ENCODE peak calls at places on chromosome 19, in seven cellular contexts. One of them, this sample, is unnamed.

GRCh38 chr19:48568345-48568886 is 16.4 kb downstream of the SULT2B1 start:
- DNase-seq in neuronal stem cell: no peak
- DNase-seq in trophoblast cell: peak; percentile 78
- DNase-seq in IMR-90: peak; percentile 88
- DNase-seq in H1: no peak
- DNase-seq in mesendoderm: peak; percentile 88
- DNase-seq in mesenchymal stem cell: peak; percentile 93
- DNase-seq in this sample: peak; percentile 76

GRCh38 chr19:10372698-10373097 is 7.7 kb downstream of the TYK2 start:
- DNase-seq in trophoblast cell: no peak
- DNase-seq in mesendoderm: no peak
- DNase-seq in mesenchymal stem cell: no peak
- DNase-seq in neuronal stem cell: no peak
- DNase-seq in IMR-90: no peak
- DNase-seq in H1: no peak
- DNase-seq in this sample: no peak

GRCh38 chr19:56367829-56368711 is 25.3 kb downstream of the ZNF582 start:
- DNase-seq in neuronal stem cell: peak; percentile 91
- DNase-seq in H1: peak; percentile 93
- DNase-seq in mesendoderm: peak; percentile 99
- DNase-seq in mesenchymal stem cell: peak; percentile 97
- DNase-seq in trophoblast cell: peak; percentile 95
- DNase-seq in IMR-90: peak; percentile 89
- DNase-seq in this sample: peak; percentile 90

GRCh38 chr19:3065675-3066357 is 3.5 kb upstream of the TLE5 start:
- DNase-seq in H1: no peak
- DNase-seq in IMR-90: no peak
- DNase-seq in trophoblast cell: no peak
- DNase-seq in mesenchymal stem cell: no peak
- DNase-seq in mesendoderm: no peak
- DNase-seq in neuronal stem cell: no peak
- DNase-seq in this sample: no peak

GRCh38 chr19:34345934-34346333 is 19.1 kb upstream of the GPI start:
- DNase-seq in mesenchymal stem cell: peak; percentile 74
- DNase-seq in IMR-90: peak; percentile 63
- DNase-seq in neuronal stem cell: no peak
- DNase-seq in trophoblast cell: peak; percentile 94
- DNase-seq in mesendoderm: peak; percentile 89
- DNase-seq in H1: peak; percentile 65
- DNase-seq in this sample: peak; percentile 85

GRCh38 chr19:33812388-33813330 is 16.0 kb downstream of the KCTD15 start:
- DNase-seq in mesenchymal stem cell: no peak
- DNase-seq in trophoblast cell: no peak
- DNase-seq in neuronal stem cell: no peak
- DNase-seq in mesendoderm: no peak
- DNase-seq in IMR-90: no peak
- DNase-seq in H1: no peak
- DNase-seq in this sample: no peak

GRCh38 chr19:16078311-16078758 is 2.0 kb downstream of the TPM4 start:
- DNase-seq in IMR-90: peak; percentile 69
- DNase-seq in mesendoderm: peak; percentile 74
- DNase-seq in mesenchymal stem cell: no peak
- DNase-seq in trophoblast cell: peak; percentile 50
- DNase-seq in H1: no peak
- DNase-seq in neuronal stem cell: peak; percentile 15
- DNase-seq in this sample: no peak

GRCh38 chr19:41297628-41298326 is 12.2 kb upstream of the CCDC97 start:
- DNase-seq in H1: no peak
- DNase-seq in mesendoderm: no peak
- DNase-seq in trophoblast cell: peak; percentile 79
- DNase-seq in neuronal stem cell: no peak
- DNase-seq in IMR-90: no peak
- DNase-seq in mesenchymal stem cell: no peak
- DNase-seq in this sample: no peak

GRCh38 chr19:3019211-3019854 is 9.7 kb downstream of the TLE2 start:
- DNase-seq in mesenchymal stem cell: no peak
- DNase-seq in H1: no peak
- DNase-seq in trophoblast cell: no peak
- DNase-seq in mesendoderm: no peak
- DNase-seq in neuronal stem cell: no peak
- DNase-seq in IMR-90: no peak
- DNase-seq in this sample: no peak

GRCh38 chr19:39110263-39110967 is 15.2 kb upstream of the PAK4 start:
- DNase-seq in neuronal stem cell: peak; percentile 48
- DNase-seq in IMR-90: no peak
- DNase-seq in H1: no peak
- DNase-seq in trophoblast cell: peak; percentile 69
- DNase-seq in mesenchymal stem cell: peak; percentile 41
- DNase-seq in mesendoderm: peak; percentile 49
- DNase-seq in this sample: peak; percentile 55

GRCh38 chr19:14118165-14119051 is 846 bp upstream of the PRKACA start:
- DNase-seq in neuronal stem cell: peak; percentile 81
- DNase-seq in trophoblast cell: peak; percentile 47
- DNase-seq in IMR-90: peak; percentile 75
- DNase-seq in H1: no peak
- DNase-seq in mesenchymal stem cell: peak; percentile 88
- DNase-seq in mesendoderm: peak; percentile 28
- DNase-seq in this sample: no peak

GRCh38 chr19:33064778-33065550 is at the start of gene RHPN2:
- DNase-seq in mesenchymal stem cell: peak; percentile 78
- DNase-seq in neuronal stem cell: peak; percentile 69
- DNase-seq in trophoblast cell: peak; percentile 78
- DNase-seq in H1: no peak
- DNase-seq in mesendoderm: peak; percentile 74
- DNase-seq in IMR-90: peak; percentile 45
- DNase-seq in this sample: peak; percentile 81

GRCh38 chr19:8390617-8390981 is 439 bp downstream of the RAB11B start:
- DNase-seq in mesenchymal stem cell: peak; percentile 91
- DNase-seq in mesendoderm: peak; percentile 93
- DNase-seq in H1: peak; percentile 91
- DNase-seq in IMR-90: peak; percentile 89
- DNase-seq in trophoblast cell: peak; percentile 95
- DNase-seq in neuronal stem cell: peak; percentile 93
- DNase-seq in this sample: peak; percentile 95

GRCh38 chr19:40555978-40556689 is 20.5 kb upstream of the SHKBP1 start:
- DNase-seq in neuronal stem cell: no peak
- DNase-seq in trophoblast cell: no peak
- DNase-seq in IMR-90: no peak
- DNase-seq in mesendoderm: no peak
- DNase-seq in mesenchymal stem cell: no peak
- DNase-seq in H1: no peak
- DNase-seq in this sample: no peak

GRCh38 chr19:34228347-34228746 is 26.0 kb upstream of the GARRE1 start:
- DNase-seq in IMR-90: peak; percentile 45
- DNase-seq in neuronal stem cell: no peak
- DNase-seq in mesenchymal stem cell: no peak
- DNase-seq in H1: no peak
- DNase-seq in mesendoderm: no peak
- DNase-seq in trophoblast cell: no peak
- DNase-seq in this sample: no peak

GRCh38 chr19:7242601-7243258 is 51.5 kb downstream of the INSR start:
- DNase-seq in trophoblast cell: peak; percentile 75
- DNase-seq in H1: no peak
- DNase-seq in neuronal stem cell: no peak
- DNase-seq in mesendoderm: no peak
- DNase-seq in IMR-90: peak; percentile 64
- DNase-seq in mesenchymal stem cell: peak; percentile 45
- DNase-seq in this sample: no peak

GRCh38 chr19:1739960-1740629 is 13.2 kb upstream of the ONECUT3 start:
- DNase-seq in IMR-90: no peak
- DNase-seq in H1: no peak
- DNase-seq in trophoblast cell: no peak
- DNase-seq in neuronal stem cell: no peak
- DNase-seq in mesenchymal stem cell: no peak
- DNase-seq in mesendoderm: no peak
- DNase-seq in this sample: no peak
- H3K27ac ChIP-seq in IMR-90: no peak overlapping the region
- H3K27ac ChIP-seq in H1: no peak overlapping the region
- H3K27ac ChIP-seq in trophoblast cell: no peak overlapping the region
- H3K27ac ChIP-seq in neuronal stem cell: no peak overlapping the region
- H3K27ac ChIP-seq in mesenchymal stem cell: no peak overlapping the region
- H3K27ac ChIP-seq in mesendoderm: no peak overlapping the region
- H3K27ac ChIP-seq in this sample: no peak overlapping the region

GRCh38 chr19:45693168-45693788 is 812 bp downstream of the QPCTL start:
- DNase-seq in neuronal stem cell: no peak
- DNase-seq in mesendoderm: peak; percentile 85
- DNase-seq in mesenchymal stem cell: peak; percentile 85
- DNase-seq in IMR-90: peak; percentile 57
- DNase-seq in H1: no peak
- DNase-seq in trophoblast cell: peak; percentile 86
- DNase-seq in this sample: peak; percentile 83
- H2AK5ac ChIP-seq in neuronal stem cell: no peak overlapping the region
- H2AK5ac ChIP-seq in mesendoderm: no peak overlapping the region
- H2AK5ac ChIP-seq in mesenchymal stem cell: no peak overlapping the region
- H2AK5ac ChIP-seq in IMR-90: no peak overlapping the region
- H2AK5ac ChIP-seq in H1: no peak overlapping the region
- H2AK5ac ChIP-seq in trophoblast cell: no peak overlapping the region
- H2AK5ac ChIP-seq in this sample: no peak overlapping the region

GRCh38 chr19:4638330-4638729 is 986 bp upstream of the TNFAIP8L1 start:
- DNase-seq in IMR-90: no peak
- DNase-seq in trophoblast cell: no peak
- DNase-seq in H1: no peak
- DNase-seq in mesendoderm: no peak
- DNase-seq in neuronal stem cell: no peak
- DNase-seq in mesenchymal stem cell: no peak
- DNase-seq in this sample: no peak

GRCh38 chr19:4638828-4639530 is at the start of gene TNFAIP8L1:
- DNase-seq in mesenchymal stem cell: peak; percentile 96
- DNase-seq in neuronal stem cell: peak; percentile 95
- DNase-seq in H1: peak; percentile 81
- DNase-seq in mesendoderm: peak; percentile 98
- DNase-seq in IMR-90: peak; percentile 92
- DNase-seq in trophoblast cell: peak; percentile 98
- DNase-seq in this sample: peak; percentile 96

GRCh38 chr19:4641132-4641531 is 1.8 kb downstream of the TNFAIP8L1 start:
- DNase-seq in IMR-90: no peak
- DNase-seq in mesendoderm: no peak
- DNase-seq in neuronal stem cell: no peak
- DNase-seq in H1: no peak
- DNase-seq in trophoblast cell: peak; percentile 76
- DNase-seq in mesenchymal stem cell: no peak
- DNase-seq in this sample: no peak

GRCh38 chr19:4639531-4640246 is 373 bp downstream of the TNFAIP8L1 start:
- DNase-seq in neuronal stem cell: no peak
- DNase-seq in mesendoderm: no peak
- DNase-seq in mesenchymal stem cell: no peak
- DNase-seq in IMR-90: no peak
- DNase-seq in trophoblast cell: peak; percentile 23
- DNase-seq in H1: no peak
- DNase-seq in this sample: no peak

DNA sequence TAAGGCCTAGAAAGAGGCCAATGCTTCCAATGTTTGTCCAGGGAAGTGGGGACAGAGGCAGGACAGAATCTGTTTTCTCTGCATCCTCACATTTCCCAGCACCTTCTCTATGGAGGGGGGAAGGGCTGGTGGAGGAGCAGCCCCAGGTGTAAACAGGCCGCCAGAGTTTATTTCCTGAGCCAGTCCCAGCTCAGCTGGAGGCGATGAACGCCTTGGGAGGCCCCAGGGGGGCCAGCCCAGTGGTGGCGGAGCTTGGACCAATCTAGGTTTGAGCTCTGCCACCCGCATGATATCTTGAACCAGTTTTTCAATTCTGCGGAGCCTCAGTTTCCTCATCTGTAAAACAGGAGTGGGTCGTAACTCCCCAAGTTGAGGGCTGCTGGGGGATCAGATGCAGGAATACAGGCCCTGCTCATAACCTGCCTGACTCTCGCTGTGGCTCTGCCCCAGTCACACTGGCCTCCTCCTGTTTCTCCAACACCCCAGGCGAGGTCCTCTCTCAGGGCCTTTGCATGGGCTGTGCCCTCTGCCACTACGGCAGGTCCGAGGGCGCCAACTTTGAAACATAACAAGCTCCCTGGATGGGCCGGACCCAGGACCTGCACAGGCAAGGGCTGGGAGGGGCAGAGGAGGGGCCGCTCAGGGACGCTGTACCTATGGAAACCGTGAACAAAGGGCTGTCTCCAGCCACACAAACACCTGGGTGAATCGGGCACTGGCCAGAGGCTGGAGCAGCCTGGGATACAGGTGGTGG is 1.1 kb downstream of the TNFAIP8L1 start:
- DNase-seq in H1: no peak
- DNase-seq in mesendoderm: no peak
- DNase-seq in IMR-90: no peak
- DNase-seq in mesenchymal stem cell: no peak
- DNase-seq in neuronal stem cell: no peak
- DNase-seq in trophoblast cell: peak; percentile 27
- DNase-seq in this sample: no peak
- H3K27ac ChIP-seq in H1: no peak overlapping the region
- H3K27ac ChIP-seq in mesendoderm: no peak overlapping the region
- H3K27ac ChIP-seq in IMR-90: no peak overlapping the region
- H3K27ac ChIP-seq in mesenchymal stem cell: no peak overlapping the region
- H3K27ac ChIP-seq in neuronal stem cell: no peak overlapping the region
- H3K27ac ChIP-seq in trophoblast cell: no peak overlapping the region
- H3K27ac ChIP-seq in this sample: no peak overlapping the region

DNA sequence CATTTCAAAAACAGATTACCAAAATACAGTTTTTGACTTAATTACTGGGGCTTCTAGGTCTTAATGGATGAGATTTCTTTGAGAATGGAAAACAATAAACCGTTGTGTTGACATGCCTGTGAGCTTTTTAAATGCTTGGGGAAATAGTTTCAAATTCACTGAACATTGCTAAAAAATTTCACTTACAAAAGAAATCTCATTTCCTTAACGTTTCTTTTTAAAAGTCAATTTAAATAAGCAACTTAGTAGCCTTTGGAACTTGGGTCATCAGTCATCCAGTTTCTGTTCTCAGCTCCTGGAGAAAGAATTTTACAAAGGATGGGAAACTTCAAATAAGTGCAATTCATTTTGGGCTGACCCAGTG is 4.4 kb downstream of the ZC3H4 start:
- DNase-seq in H1: no peak
- DNase-seq in neuronal stem cell: no peak
- DNase-seq in IMR-90: no peak
- DNase-seq in mesendoderm: no peak
- DNase-seq in trophoblast cell: no peak
- DNase-seq in mesenchymal stem cell: no peak
- DNase-seq in this sample: no peak
- H2AK5ac ChIP-seq in H1: no peak overlapping the region
- H2AK5ac ChIP-seq in neuronal stem cell: no peak overlapping the region
- H2AK5ac ChIP-seq in IMR-90: no peak overlapping the region
- H2AK5ac ChIP-seq in mesendoderm: no peak overlapping the region
- H2AK5ac ChIP-seq in trophoblast cell: no peak overlapping the region
- H2AK5ac ChIP-seq in mesenchymal stem cell: no peak overlapping the region
- H2AK5ac ChIP-seq in this sample: no peak overlapping the region

GRCh38 chr19:31330237-31330636 is 19.0 kb downstream of the TSHZ3 start:
- DNase-seq in mesendoderm: no peak
- DNase-seq in trophoblast cell: no peak
- DNase-seq in IMR-90: no peak
- DNase-seq in neuronal stem cell: no peak
- DNase-seq in H1: no peak
- DNase-seq in mesenchymal stem cell: no peak
- DNase-seq in this sample: no peak
- H3K27ac ChIP-seq in mesendoderm: no peak overlapping the region
- H3K27ac ChIP-seq in trophoblast cell: no peak overlapping the region
- H3K27ac ChIP-seq in IMR-90: peak overlapping the region; percentile 77
- H3K27ac ChIP-seq in neuronal stem cell: no peak overlapping the region
- H3K27ac ChIP-seq in H1: no peak overlapping the region
- H3K27ac ChIP-seq in mesenchymal stem cell: no peak overlapping the region
- H3K27ac ChIP-seq in this sample: no peak overlapping the region

DNA sequence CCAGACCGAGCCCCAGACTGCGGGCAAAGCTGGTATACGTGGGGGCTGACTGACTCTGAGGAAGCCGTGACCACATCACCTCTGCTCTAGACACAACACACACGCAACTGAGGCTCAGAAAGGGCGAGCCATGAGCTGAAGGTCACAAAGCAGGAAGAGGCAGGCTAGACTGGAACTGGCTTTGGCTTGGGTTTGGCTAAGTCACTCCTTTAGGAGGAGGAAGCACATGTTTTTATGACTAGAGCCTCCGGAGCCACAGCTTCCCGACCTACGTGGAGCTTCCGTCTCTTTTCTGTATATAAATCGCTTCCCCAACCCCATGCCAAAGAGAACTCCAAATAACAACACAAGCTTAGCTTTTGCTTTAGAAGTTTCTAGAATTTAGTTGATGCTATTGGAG is 48.0 kb downstream of the RFX2 start:
- DNase-seq in mesenchymal stem cell: no peak
- DNase-seq in neuronal stem cell: no peak
- DNase-seq in mesendoderm: no peak
- DNase-seq in H1: no peak
- DNase-seq in trophoblast cell: peak; percentile 57
- DNase-seq in IMR-90: no peak
- DNase-seq in this sample: no peak
- H2AK5ac ChIP-seq in mesenchymal stem cell: no peak overlapping the region
- H2AK5ac ChIP-seq in neuronal stem cell: peak overlapping the region; percentile 40
- H2AK5ac ChIP-seq in mesendoderm: no peak overlapping the region
- H2AK5ac ChIP-seq in H1: peak overlapping the region; percentile 7
- H2AK5ac ChIP-seq in trophoblast cell: no peak overlapping the region
- H2AK5ac ChIP-seq in IMR-90: peak overlapping the region; percentile 84
- H2AK5ac ChIP-seq in this sample: no peak overlapping the region

This sample was measured in H9.